ENCODE peak calls at places on chromosome 16, in four cellular contexts. A is mesendoderm, Z is H9, H is H1. S is an unnamed sample.

GRCh38 chr16:23858496-23859062 is 22.8 kb downstream of the PRKCB start:
- DNase-seq in A (no peak), H (no peak), Z (no peak), S (no peak)

GRCh38 chr16:86085161-86085611 is 186.2 kb downstream of the IRF8 start:
- DNase-seq in H (no peak), Z (no peak), A (no peak), S (no peak)

GRCh38 chr16:68031951-68032350 is 8.9 kb downstream of the DUS2 start:
- DNase-seq in A (no peak), Z (no peak), H (no peak), S (no peak)

GRCh38 chr16:53744449-53744848 is 40.5 kb downstream of the FTO start:
- DNase-seq in H (no peak), Z (peak; percentile 31), A (peak; percentile 89), S (no peak)

GRCh38 chr16:5560084-5560483 is 462.5 kb upstream of the EEF2KMT start:
- DNase-seq in Z (no peak), H (no peak), A (peak; percentile 48), S (no peak)

GRCh38 chr16:51854401-51854951 is 692.5 kb downstream of the TOX3 start:
- DNase-seq in H (no peak), A (peak; percentile 64), Z (no peak), S (peak; percentile 48)

GRCh38 chr16:47921535-47921934 is 234.3 kb downstream of the ABCC12 start:
- DNase-seq in H (no peak), Z (no peak), A (no peak), S (no peak)

GRCh38 chr16:17058471-17058870 is 412.3 kb downstream of the XYLT1 start:
- DNase-seq in A (no peak), Z (no peak), H (no peak), S (no peak)

GRCh38 chr16:52051773-52052172 is 495.2 kb downstream of the TOX3 start:
- DNase-seq in A (no peak), Z (no peak), H (no peak), S (no peak)

GRCh38 chr16:68356249-68356918 is 45.6 kb downstream of the PRMT7 start:
- DNase-seq in H (no peak), A (no peak), Z (no peak), S (no peak)

GRCh38 chr16:59573528-59574271 is 839.6 kb upstream of the GOT2 start:
- DNase-seq in Z (no peak), A (no peak), H (no peak), S (peak; percentile 95)

GRCh38 chr16:67857547-67858233 is 10.2 kb upstream of the CENPT start:
- DNase-seq in H (no peak), A (peak; percentile 96), Z (peak; percentile 78), S (peak; percentile 92)

GRCh38 chr16:71722801-71723536 is 1.5 kb downstream of the PHLPP2 start:
- DNase-seq in Z (peak; percentile 86), H (peak; percentile 50), A (peak; percentile 95), S (peak; percentile 54)

GRCh38 chr16:68605746-68606145 is 39.4 kb upstream of the CDH3 start:
- DNase-seq in Z (no peak), A (peak; percentile 57), H (no peak), S (no peak)

GRCh38 chr16:68798398-68798797 is 44.9 kb upstream of the TANGO6 start:
- DNase-seq in H (no peak), Z (no peak), A (no peak), S (no peak)

GRCh38 chr16:89031715-89032659 is 55.0 kb upstream of the CBFA2T3 start:
- DNase-seq in A (no peak), H (no peak), Z (no peak), S (no peak)

GRCh38 chr16:30032083-30032819 is 1.2 kb upstream of the TLCD3B start:
- DNase-seq in Z (peak; percentile 87), A (peak; percentile 91), H (peak; percentile 51), S (peak; percentile 67)

GRCh38 chr16:17476414-17477259 is 5.9 kb upstream of the XYLT1 start:
- DNase-seq in Z (peak; percentile 82), A (peak; percentile 92), H (peak; percentile 44), S (peak; percentile 74)

GRCh38 chr16:1112506-1113184 is 16.6 kb upstream of the C1QTNF8 start:
- DNase-seq in A (no peak), Z (no peak), H (no peak), S (no peak)

GRCh38 chr16:89013111-89013510 is 36.1 kb upstream of the CBFA2T3 start:
- DNase-seq in A (no peak), H (no peak), Z (no peak), S (no peak)

GRCh38 chr16:14146445-14146844 is 75.3 kb downstream of the MRTFB start:
- DNase-seq in Z (no peak), A (no peak), H (no peak), S (no peak)

GRCh38 chr16:64864232-64864803 is 257.5 kb downstream of the CDH11 start:
- DNase-seq in A (no peak), H (no peak), Z (no peak), S (peak; percentile 98)

GRCh38 chr16:85998868-85999729 is 100.1 kb downstream of the IRF8 start:
- DNase-seq in Z (no peak), A (no peak), H (no peak), S (no peak)

GRCh38 chr16:48067388-48067787 is 88.4 kb downstream of the ABCC12 start:
- DNase-seq in Z (no peak), H (no peak), A (no peak), S (no peak)

GRCh38 chr16:31099860-31100638 is 5.5 kb upstream of the VKORC1 start:
- DNase-seq in Z (no peak), A (no peak), H (no peak), S (peak; percentile 82)

GRCh38 chr16:58963479-58963878 is 229.4 kb upstream of the GOT2 start:
- DNase-seq in H (no peak), Z (no peak), A (no peak), S (no peak)

GRCh38 chr16:47359478-47359877 is 101.4 kb downstream of the ITFG1 start:
- DNase-seq in Z (no peak), A (no peak), H (no peak), S (no peak)

GRCh38 chr16:70805380-70805779 is 4.4 kb upstream of the VAC14 start:
- DNase-seq in Z (peak; percentile 20), A (no peak), H (no peak), S (peak; percentile 11)

GRCh38 chr16:66273644-66274334 is 92.7 kb upstream of the CDH5 start:
- DNase-seq in Z (peak; percentile 55), A (peak; percentile 50), H (no peak), S (peak; percentile 54)

GRCh38 chr16:6189216-6189615 is 1091.6 kb upstream of the EEF2KMT start:
- DNase-seq in A (no peak), Z (no peak), H (no peak), S (no peak)

GRCh38 chr16:87678618-87679017 is 76.3 kb downstream of the JPH3 start:
- DNase-seq in Z (no peak), A (no peak), H (no peak), S (no peak)

GRCh38 chr16:87671715-87672270 is 69.5 kb downstream of the JPH3 start:
- DNase-seq in Z (no peak), H (no peak), A (no peak), S (no peak)

GRCh38 chr16:87677830-87678229 is 75.5 kb downstream of the JPH3 start:
- DNase-seq in H (no peak), Z (no peak), A (no peak), S (no peak)

GRCh38 chr16:87674405-87674804 is 72.1 kb downstream of the JPH3 start:
- DNase-seq in H (no peak), Z (no peak), A (no peak), S (no peak)

GRCh38 chr16:87675111-87675510 is 72.8 kb downstream of the JPH3 start:
- DNase-seq in A (peak; percentile 47), H (no peak), Z (peak; percentile 61), S (no peak)
- H4K5ac ChIP-seq in A (no peak overlapping the region), H (no peak overlapping the region), Z (no peak overlapping the region), S (no peak overlapping the region)

GRCh38 chr16:73083271-73083670 is 35.3 kb upstream of the ZFHX3 start:
- DNase-seq in Z (no peak), H (no peak), A (no peak), S (no peak)

GRCh38 chr16:73082608-73083007 is 34.7 kb upstream of the ZFHX3 start:
- DNase-seq in Z (no peak), H (no peak), A (no peak), S (peak; percentile 98)

GRCh38 chr16:73080931-73081330 is 33.0 kb upstream of the ZFHX3 start:
- DNase-seq in A (no peak), Z (no peak), H (no peak), S (no peak)

GRCh38 chr16:73091199-73091598 is 43.3 kb upstream of the ZFHX3 start:
- DNase-seq in H (no peak), Z (no peak), A (no peak), S (no peak)

GRCh38 chr16:73086108-73086507 is 38.2 kb upstream of the ZFHX3 start:
- DNase-seq in H (no peak), Z (no peak), A (no peak), S (no peak)
- H2BK5ac ChIP-seq in H (no peak overlapping the region), Z (no peak overlapping the region), A (no peak overlapping the region), S (no peak overlapping the region)

GRCh38 chr16:81583893-81584705 is 139.5 kb downstream of the CMIP start:
- DNase-seq in Z (no peak), H (no peak), A (no peak), S (peak; percentile 82)
- H4K5ac ChIP-seq in Z (no peak overlapping the region), H (no peak overlapping the region), A (no peak overlapping the region), S (no peak overlapping the region)

DNA sequence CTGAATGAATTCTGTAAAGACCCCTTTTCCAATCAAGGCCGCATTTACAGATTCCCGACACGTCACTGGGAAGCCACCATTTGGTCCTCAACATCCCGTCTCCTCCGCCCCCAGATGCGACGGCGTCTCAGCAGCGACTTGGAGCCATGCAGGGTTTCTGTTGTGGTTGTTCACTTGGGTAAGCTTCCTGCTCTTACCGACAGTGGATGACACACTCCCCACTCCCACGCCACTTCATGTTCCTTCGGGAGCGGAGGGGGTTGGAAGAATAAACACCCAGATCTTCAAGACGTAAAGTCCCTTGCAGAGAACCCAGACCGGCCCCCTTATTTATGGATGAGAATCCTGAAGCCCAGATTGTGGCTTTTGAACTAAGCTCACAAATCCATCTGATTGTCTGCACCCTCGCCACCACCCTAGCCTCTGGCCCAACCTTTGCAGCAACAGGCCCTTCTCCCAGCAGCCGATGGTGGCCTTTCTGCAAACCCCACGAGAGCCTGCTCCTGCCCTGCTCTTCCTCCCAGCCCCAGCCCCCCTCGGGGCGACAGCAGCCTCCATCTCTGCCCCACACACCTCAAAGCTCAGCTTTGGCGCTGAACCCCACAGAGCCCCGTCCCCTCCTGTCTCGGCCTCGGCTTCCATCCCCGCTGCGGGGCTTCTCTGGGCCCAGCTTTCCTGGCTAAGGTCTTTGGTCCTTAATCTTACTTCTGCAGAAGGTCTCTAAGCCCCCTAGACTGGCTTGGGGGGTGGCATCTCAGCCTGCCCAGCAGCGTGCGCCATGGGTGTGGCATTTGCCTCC is 19.0 kb upstream of the OSGIN1 start:
- DNase-seq in Z (no peak), H (no peak), A (no peak), S (peak; percentile 67)
- H2BK5ac ChIP-seq in Z (no peak overlapping the region), H (no peak overlapping the region), A (no peak overlapping the region), S (no peak overlapping the region)

DNA sequence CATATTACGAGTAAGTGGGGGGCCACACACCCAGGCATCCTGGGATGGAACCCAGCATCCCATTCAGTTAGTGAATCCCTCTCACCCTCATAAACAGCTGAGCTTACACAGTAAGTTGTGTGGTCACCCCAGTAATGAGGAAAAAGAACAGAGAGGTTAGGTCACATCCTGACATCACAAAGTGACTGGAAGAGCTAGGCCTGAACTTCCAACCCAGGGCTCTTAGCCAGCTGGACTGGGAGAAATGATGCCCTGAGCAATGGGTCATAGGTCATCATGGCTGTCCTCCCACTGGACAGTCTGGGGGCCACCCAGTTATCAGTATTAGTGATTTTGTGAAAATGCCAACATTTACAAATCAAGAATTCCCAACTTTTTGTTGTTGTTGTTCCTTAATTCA is 205.3 kb downstream of the ZNF423 start:
- DNase-seq in Z (no peak), H (no peak), A (no peak), S (no peak)
- H4K5ac ChIP-seq in Z (no peak overlapping the region), H (no peak overlapping the region), A (no peak overlapping the region), S (no peak overlapping the region)

S was measured in IMR-90.